ENCODE peak calls at places on chromosomes 1 and 21, in eight cellular contexts. J is head of caudate nucleus; N is AG20443; Y is stromal cell of bone marrow; Q is stimulated activated CD4-positive, alpha-beta T cell treated with anti-CD3 and anti-CD28 coated beads, Interleukin-1b, Interleukin-23, amount 100 ng/mL, for 24 hours; O is HFF-Myc; B is germinal center; Z is NCI-H1092. E is an unnamed sample.
A peak's percentile ranks its signal among the peaks of the same experiment; 100 is the strongest.

GRCh38 chr1:98940680-98941079 is 64.0 kb downstream of the PLPPR5 start:
- DNase-seq in J (peak; percentile 40), Q (no peak), Y (peak; percentile 16), N (peak; percentile 86), O (peak; percentile 33), B (no peak), Z (no peak), E (no peak)

GRCh38 chr21:39155578-39155977 is 27.7 kb downstream of the PSMG1 start:
- DNase-seq in Y (no peak), J (no peak), Q (no peak), O (no peak), Z (no peak), B (no peak), N (no peak), E (no peak)

GRCh38 chr1:222694927-222695326 is 17.4 kb downstream of the AIDA start:
- DNase-seq in Y (no peak), Z (no peak), N (no peak), O (no peak), Q (no peak), B (no peak), J (no peak), E (no peak)

GRCh38 chr21:33261635-33262034 is 4.5 kb upstream of the IL10RB start:
- DNase-seq in N (no peak), B (no peak), Y (no peak), O (no peak), Q (no peak), Z (no peak), J (no peak), E (no peak)

GRCh38 chr1:43367026-43367903 is 546 bp downstream of the ELOVL1 start:
- DNase-seq in N (peak; percentile 48), Y (no peak), B (peak; percentile 65), Q (no peak), J (no peak), O (no peak), Z (no peak), E (peak; percentile 57)

GRCh38 chr1:200905411-200906052 is 10.8 kb downstream of the INAVA start:
- DNase-seq in J (no peak), Q (no peak), B (no peak), O (no peak), Y (no peak), Z (no peak), N (no peak), E (no peak)

GRCh38 chr1:12712929-12713328 is 3.0 kb upstream of the AADACL3 start:
- DNase-seq in O (no peak), N (no peak), Z (no peak), J (no peak), B (no peak), Y (no peak), Q (no peak), E (no peak)

GRCh38 chr1:94209425-94209824 is 28.0 kb downstream of the ARHGAP29 start:
- DNase-seq in Z (no peak), B (no peak), J (no peak), Y (peak; percentile 66), O (no peak), Q (no peak), N (peak; percentile 68), E (no peak)

GRCh38 chr1:63746129-63746864 is 27.5 kb upstream of the ROR1 start:
- DNase-seq in N (peak; percentile 36), Q (peak; percentile 16), J (peak; percentile 78), Y (peak; percentile 84), O (peak; percentile 47), Z (no peak), B (no peak), E (no peak)

GRCh38 chr1:236156512-236157208 is 14.3 kb downstream of the GPR137B start:
- DNase-seq in Q (no peak), N (no peak), Y (no peak), J (peak; percentile 66), B (peak; percentile 88), Z (no peak), O (no peak), E (peak; percentile 84)

GRCh38 chr1:89598450-89599331 is 34.2 kb upstream of the LRRC8C start:
- DNase-seq in O (no peak), N (peak; percentile 55), B (peak; percentile 51), Q (no peak), Y (no peak), Z (peak; percentile 8), J (no peak), E (no peak)

GRCh38 chr1:202283991-202284390 is 57.7 kb downstream of the UBE2T start:
- DNase-seq in O (no peak), J (no peak), B (no peak), N (peak; percentile 81), Z (no peak), Q (no peak), Y (peak; percentile 25), E (no peak)